ENCODE peak calls at places on chromosomes 6 and 20, in six cellular contexts. One of them, this sample, is unnamed.

GRCh38 chr6:56775498-56776166 is 132.9 kb upstream of the DST start:
- DNase-seq in brain microvascular endothelial cell: no peak
- DNase-seq in lower lobe of right lung: no peak
- DNase-seq in thyroid gland: no peak
- DNase-seq in spleen: no peak
- DNase-seq in GM23338: peak
- DNase-seq in this sample: no peak

GRCh38 chr20:61556116-61556515 is 304.1 kb downstream of the CDH4 start:
- DNase-seq in brain microvascular endothelial cell: peak
- DNase-seq in lower lobe of right lung: no peak
- DNase-seq in thyroid gland: no peak
- DNase-seq in spleen: no peak
- DNase-seq in GM23338: no peak
- DNase-seq in this sample: no peak

GRCh38 chr6:17291778-17292177 is 10.6 kb downstream of the RBM24 start:
- DNase-seq in brain microvascular endothelial cell: no peak
- DNase-seq in lower lobe of right lung: no peak
- DNase-seq in thyroid gland: no peak
- DNase-seq in spleen: no peak
- DNase-seq in GM23338: no peak
- DNase-seq in this sample: no peak

GRCh38 chr6:101380861-101381630 is 12.5 kb upstream of the GRIK2 start:
- DNase-seq in brain microvascular endothelial cell: no peak
- DNase-seq in lower lobe of right lung: no peak
- DNase-seq in thyroid gland: no peak
- DNase-seq in spleen: no peak
- DNase-seq in GM23338: no peak
- DNase-seq in this sample: no peak

GRCh38 chr6:131917763-131918649 is 33.2 kb downstream of the CCN2 start:
- DNase-seq in brain microvascular endothelial cell: no peak
- DNase-seq in lower lobe of right lung: no peak
- DNase-seq in thyroid gland: no peak
- DNase-seq in spleen: no peak
- DNase-seq in GM23338: no peak
- DNase-seq in this sample: no peak

GRCh38 chr6:139381216-139381615 is 6.8 kb upstream of the CITED2 start:
- DNase-seq in brain microvascular endothelial cell: no peak
- DNase-seq in lower lobe of right lung: no peak
- DNase-seq in thyroid gland: no peak
- DNase-seq in spleen: no peak
- DNase-seq in GM23338: no peak
- DNase-seq in this sample: no peak

GRCh38 chr20:46636981-46637860 is 14.0 kb downstream of the SLC13A3 start:
- DNase-seq in brain microvascular endothelial cell: no peak
- DNase-seq in lower lobe of right lung: no peak
- DNase-seq in thyroid gland: no peak
- DNase-seq in spleen: no peak
- DNase-seq in GM23338: no peak
- DNase-seq in this sample: no peak

GRCh38 chr6:13648850-13649249 is 33.7 kb downstream of the NOL7 start:
- DNase-seq in brain microvascular endothelial cell: no peak
- DNase-seq in lower lobe of right lung: no peak
- DNase-seq in thyroid gland: no peak
- DNase-seq in spleen: no peak
- DNase-seq in GM23338: no peak
- DNase-seq in this sample: no peak

GRCh38 chr6:16327777-16328325 is 89.5 kb downstream of the GMPR start:
- DNase-seq in brain microvascular endothelial cell: no peak
- DNase-seq in lower lobe of right lung: no peak
- DNase-seq in thyroid gland: no peak
- DNase-seq in spleen: no peak
- DNase-seq in GM23338: no peak
- DNase-seq in this sample: no peak

GRCh38 chr6:67393356-67393755 is 1241.7 kb upstream of the ADGRB3 start:
- DNase-seq in brain microvascular endothelial cell: peak
- DNase-seq in lower lobe of right lung: no peak
- DNase-seq in thyroid gland: no peak
- DNase-seq in spleen: no peak
- DNase-seq in GM23338: no peak
- DNase-seq in this sample: no peak

GRCh38 chr20:18272451-18272850 is 15.9 kb upstream of the ZNF133 start:
- DNase-seq in brain microvascular endothelial cell: peak
- DNase-seq in lower lobe of right lung: no peak
- DNase-seq in thyroid gland: no peak
- DNase-seq in spleen: no peak
- DNase-seq in GM23338: peak
- DNase-seq in this sample: no peak

GRCh38 chr20:45341579-45341938 is 6.7 kb downstream of the SDC4 start:
- DNase-seq in brain microvascular endothelial cell: no peak
- DNase-seq in lower lobe of right lung: no peak
- DNase-seq in thyroid gland: peak
- DNase-seq in spleen: no peak
- DNase-seq in GM23338: no peak
- DNase-seq in this sample: no peak
- H3K4me3 ChIP-seq in brain microvascular endothelial cell: no peak
- H3K4me3 ChIP-seq in lower lobe of right lung: peak
- H3K4me3 ChIP-seq in thyroid gland: no peak
- H3K4me3 ChIP-seq in spleen: peak
- H3K4me3 ChIP-seq in GM23338: peak
- H3K4me3 ChIP-seq in this sample: peak

GRCh38 chr6:3751730-3752537 is 421 bp upstream of the PXDC1 start:
- DNase-seq in brain microvascular endothelial cell: peak
- DNase-seq in lower lobe of right lung: peak
- DNase-seq in thyroid gland: peak
- DNase-seq in spleen: peak
- DNase-seq in GM23338: peak
- DNase-seq in this sample: peak

GRCh38 chr6:3750324-3751018 is 1.0 kb downstream of the PXDC1 start:
- DNase-seq in brain microvascular endothelial cell: peak
- DNase-seq in lower lobe of right lung: peak
- DNase-seq in thyroid gland: peak
- DNase-seq in spleen: peak
- DNase-seq in GM23338: peak
- DNase-seq in this sample: peak

GRCh38 chr6:3752538-3753227 is 1.2 kb upstream of the PXDC1 start:
- DNase-seq in brain microvascular endothelial cell: no peak
- DNase-seq in lower lobe of right lung: no peak
- DNase-seq in thyroid gland: no peak
- DNase-seq in spleen: no peak
- DNase-seq in GM23338: peak
- DNase-seq in this sample: no peak

GRCh38 chr6:3749991-3750323 is 1.6 kb downstream of the PXDC1 start:
- DNase-seq in brain microvascular endothelial cell: peak
- DNase-seq in lower lobe of right lung: no peak
- DNase-seq in thyroid gland: peak
- DNase-seq in spleen: no peak
- DNase-seq in GM23338: no peak
- DNase-seq in this sample: peak

DNA sequence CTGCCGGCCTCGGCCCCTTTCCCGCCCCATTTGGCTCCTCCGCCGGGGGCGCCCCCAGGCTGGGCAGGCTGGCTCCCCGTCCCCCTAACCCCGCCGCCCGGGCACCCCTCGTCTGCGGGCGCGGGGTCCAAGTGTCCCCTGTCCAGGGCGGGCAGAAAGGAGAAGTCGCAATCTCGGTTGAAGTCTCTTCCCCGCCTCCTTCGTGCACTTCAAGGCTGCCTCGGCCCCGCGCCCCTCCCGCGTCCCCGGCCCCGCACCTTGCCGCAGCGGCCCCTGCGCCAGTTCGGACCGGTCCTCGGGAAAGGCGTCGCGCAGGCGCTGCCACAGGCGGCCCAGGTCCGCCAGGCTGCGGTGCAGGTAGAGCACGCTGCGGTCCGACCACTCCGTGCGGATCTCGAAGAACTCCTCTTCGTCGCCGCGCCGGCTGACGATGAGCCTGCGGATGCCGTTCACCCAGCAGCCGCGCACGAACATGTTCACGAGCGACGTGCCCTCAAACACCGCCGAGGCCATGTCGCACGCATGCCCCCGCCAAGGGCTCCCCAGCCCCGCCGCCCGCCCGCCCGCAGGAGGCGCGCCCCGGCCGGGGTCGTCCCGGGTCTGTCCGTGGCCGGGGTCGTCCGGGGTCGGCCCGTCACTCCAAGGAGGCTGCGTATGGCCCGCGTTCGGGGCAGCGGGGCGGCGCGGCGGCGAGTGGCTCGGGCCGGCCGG is at the start of gene PXDC1:
- DNase-seq in brain microvascular endothelial cell: no peak
- DNase-seq in lower lobe of right lung: peak
- DNase-seq in thyroid gland: peak
- DNase-seq in spleen: peak
- DNase-seq in GM23338: peak
- DNase-seq in this sample: no peak
- H3K27ac ChIP-seq in brain microvascular endothelial cell: peak
- H3K27ac ChIP-seq in lower lobe of right lung: peak
- H3K27ac ChIP-seq in thyroid gland: peak
- H3K27ac ChIP-seq in spleen: peak
- H3K27ac ChIP-seq in GM23338: no peak
- H3K27ac ChIP-seq in this sample: peak

DNA sequence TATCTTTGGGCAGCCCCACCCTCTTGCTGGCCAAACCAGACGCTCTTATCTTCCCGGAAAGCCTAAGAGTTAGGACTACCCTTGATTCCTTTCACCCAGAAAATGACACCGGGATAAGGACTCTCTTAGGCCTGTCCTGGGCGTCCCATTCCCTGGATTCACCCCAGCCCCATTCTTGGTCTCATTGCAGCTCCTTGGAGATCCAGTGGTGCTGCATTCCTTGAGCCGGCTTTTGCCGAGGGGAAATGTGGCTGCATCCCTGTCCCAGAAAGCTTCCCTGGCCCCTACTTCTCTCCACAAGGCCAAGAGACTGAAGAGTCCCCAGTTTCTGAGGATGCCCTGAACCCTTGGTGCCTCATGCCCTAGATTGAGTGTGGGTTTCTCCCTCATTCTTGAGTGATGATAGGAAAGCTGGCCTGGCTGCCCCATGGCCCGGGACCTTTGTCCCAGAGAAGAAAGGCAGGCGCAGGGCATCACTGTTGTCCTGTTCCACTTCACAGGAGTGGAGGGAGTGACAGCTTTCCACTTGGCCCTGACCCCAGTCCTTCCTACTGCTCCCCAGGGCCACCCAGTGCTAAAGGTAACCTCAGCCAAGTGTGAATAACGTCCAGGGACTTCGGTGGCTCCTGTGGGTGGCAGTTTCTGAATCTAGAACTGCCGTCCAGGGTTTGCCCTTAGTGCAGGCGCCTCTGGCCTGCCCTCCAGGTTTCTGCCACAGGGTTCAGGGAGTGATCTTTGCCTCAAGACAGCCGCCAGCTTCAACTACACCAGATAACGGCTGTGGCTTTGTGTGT is 42.7 kb upstream of the MYL9 start:
- DNase-seq in brain microvascular endothelial cell: no peak
- DNase-seq in lower lobe of right lung: no peak
- DNase-seq in thyroid gland: no peak
- DNase-seq in spleen: no peak
- DNase-seq in GM23338: no peak
- DNase-seq in this sample: no peak
- H3K4me3 ChIP-seq in brain microvascular endothelial cell: no peak
- H3K4me3 ChIP-seq in lower lobe of right lung: no peak
- H3K4me3 ChIP-seq in thyroid gland: no peak
- H3K4me3 ChIP-seq in spleen: no peak
- H3K4me3 ChIP-seq in GM23338: no peak
- H3K4me3 ChIP-seq in this sample: no peak

GRCh38 chr6:111766524-111766857 is 106.8 kb downstream of the FYN start:
- DNase-seq in brain microvascular endothelial cell: no peak
- DNase-seq in lower lobe of right lung: no peak
- DNase-seq in thyroid gland: no peak
- DNase-seq in spleen: no peak
- DNase-seq in GM23338: no peak
- DNase-seq in this sample: no peak

GRCh38 chr6:111761783-111762312 is 111.4 kb downstream of the FYN start:
- DNase-seq in brain microvascular endothelial cell: peak
- DNase-seq in lower lobe of right lung: no peak
- DNase-seq in thyroid gland: no peak
- DNase-seq in spleen: peak
- DNase-seq in GM23338: no peak
- DNase-seq in this sample: no peak

GRCh38 chr6:111765681-111766523 is 107.3 kb downstream of the FYN start:
- DNase-seq in brain microvascular endothelial cell: no peak
- DNase-seq in lower lobe of right lung: no peak
- DNase-seq in thyroid gland: no peak
- DNase-seq in spleen: no peak
- DNase-seq in GM23338: no peak
- DNase-seq in this sample: no peak

GRCh38 chr6:111764238-111765182 is 108.7 kb downstream of the FYN start:
- DNase-seq in brain microvascular endothelial cell: peak
- DNase-seq in lower lobe of right lung: no peak
- DNase-seq in thyroid gland: no peak
- DNase-seq in spleen: peak
- DNase-seq in GM23338: peak
- DNase-seq in this sample: no peak

DNA sequence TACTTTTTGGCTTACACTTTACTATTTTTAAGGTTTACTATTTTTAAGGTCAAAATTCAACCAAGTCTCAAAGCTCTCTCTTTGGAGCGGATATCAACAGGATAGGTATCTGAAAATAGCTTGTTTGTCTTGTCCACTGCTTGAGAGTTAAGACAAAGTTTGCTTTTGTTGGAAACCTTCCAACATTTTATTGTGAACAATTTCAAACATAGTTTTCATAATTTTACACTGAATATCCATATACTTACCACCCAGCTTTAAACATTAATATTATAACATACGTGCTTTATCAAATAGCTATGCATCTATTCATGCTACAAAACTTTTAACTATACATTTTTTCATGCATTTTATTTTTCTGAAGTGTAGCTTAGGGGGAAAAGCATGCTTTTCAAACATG is 109.9 kb downstream of the FYN start:
- DNase-seq in brain microvascular endothelial cell: no peak
- DNase-seq in lower lobe of right lung: no peak
- DNase-seq in thyroid gland: no peak
- DNase-seq in spleen: no peak
- DNase-seq in GM23338: no peak
- DNase-seq in this sample: no peak
- H3K27ac ChIP-seq in brain microvascular endothelial cell: peak
- H3K27ac ChIP-seq in lower lobe of right lung: no peak
- H3K27ac ChIP-seq in thyroid gland: peak
- H3K27ac ChIP-seq in spleen: peak
- H3K27ac ChIP-seq in GM23338: no peak
- H3K27ac ChIP-seq in this sample: no peak

GRCh38 chr6:43636312-43636667 is 650 bp downstream of the MAD2L1BP start:
- DNase-seq in brain microvascular endothelial cell: peak
- DNase-seq in lower lobe of right lung: no peak
- DNase-seq in thyroid gland: no peak
- DNase-seq in spleen: no peak
- DNase-seq in GM23338: peak
- DNase-seq in this sample: no peak
- H3K4me3 ChIP-seq in brain microvascular endothelial cell: peak
- H3K4me3 ChIP-seq in lower lobe of right lung: peak
- H3K4me3 ChIP-seq in thyroid gland: peak
- H3K4me3 ChIP-seq in spleen: peak
- H3K4me3 ChIP-seq in GM23338: peak
- H3K4me3 ChIP-seq in this sample: peak

This sample was measured in colonic mucosa.